ENCODE peak calls at places on chromosomes 13 and 19, in nine cellular contexts. One of them, this sample, is unnamed.

GRCh38 chr19:9863759-9864158 is 28.6 kb downstream of the PIN1 start:
- DNase-seq in pons: no peak
- DNase-seq in Karpas-422: no peak
- DNase-seq in fibroblast of mammary gland: no peak
- DNase-seq in osteoblast: no peak
- DNase-seq in activated B cell treated with CpG ODN at 0.5 μM for 24 hours: no peak
- DNase-seq in ELF-1: no peak
- DNase-seq in activated effector memory CD4-positive, alpha-beta T cell treated with anti-CD3 and anti-CD28 coated beads, Interleukin-2, amount 50 U/mL, for 16 hours: no peak
- DNase-seq in hypothalamus: no peak
- DNase-seq in this sample: no peak

GRCh38 chr19:1650627-1651009 is 1.8 kb downstream of the TCF3 start:
- DNase-seq in pons: no peak
- DNase-seq in Karpas-422: no peak
- DNase-seq in fibroblast of mammary gland: no peak
- DNase-seq in osteoblast: peak
- DNase-seq in activated B cell treated with CpG ODN at 0.5 μM for 24 hours: no peak
- DNase-seq in ELF-1: no peak
- DNase-seq in activated effector memory CD4-positive, alpha-beta T cell treated with anti-CD3 and anti-CD28 coated beads, Interleukin-2, amount 50 U/mL, for 16 hours: no peak
- DNase-seq in hypothalamus: no peak
- DNase-seq in this sample: no peak

GRCh38 chr13:59384154-59384553 is 779.6 kb downstream of the DIAPH3 start:
- DNase-seq in pons: no peak
- DNase-seq in Karpas-422: no peak
- DNase-seq in fibroblast of mammary gland: no peak
- DNase-seq in osteoblast: peak
- DNase-seq in activated B cell treated with CpG ODN at 0.5 μM for 24 hours: no peak
- DNase-seq in ELF-1: no peak
- DNase-seq in activated effector memory CD4-positive, alpha-beta T cell treated with anti-CD3 and anti-CD28 coated beads, Interleukin-2, amount 50 U/mL, for 16 hours: no peak
- DNase-seq in hypothalamus: no peak
- DNase-seq in this sample: no peak

GRCh38 chr19:40358773-40359172 is 10.3 kb downstream of the PLD3 start:
- DNase-seq in pons: peak
- DNase-seq in Karpas-422: peak
- DNase-seq in fibroblast of mammary gland: no peak
- DNase-seq in osteoblast: peak
- DNase-seq in activated B cell treated with CpG ODN at 0.5 μM for 24 hours: peak
- DNase-seq in ELF-1: no peak
- DNase-seq in activated effector memory CD4-positive, alpha-beta T cell treated with anti-CD3 and anti-CD28 coated beads, Interleukin-2, amount 50 U/mL, for 16 hours: no peak
- DNase-seq in hypothalamus: peak
- DNase-seq in this sample: no peak

GRCh38 chr19:4229179-4229931 is at the start of gene EBI3:
- DNase-seq in pons: no peak
- DNase-seq in Karpas-422: peak
- DNase-seq in fibroblast of mammary gland: peak
- DNase-seq in osteoblast: peak
- DNase-seq in activated B cell treated with CpG ODN at 0.5 μM for 24 hours: peak
- DNase-seq in ELF-1: peak
- DNase-seq in activated effector memory CD4-positive, alpha-beta T cell treated with anti-CD3 and anti-CD28 coated beads, Interleukin-2, amount 50 U/mL, for 16 hours: peak
- DNase-seq in hypothalamus: no peak
- DNase-seq in this sample: no peak

GRCh38 chr13:26457212-26457611 is 100.3 kb upstream of the WASF3 start:
- DNase-seq in pons: no peak
- DNase-seq in Karpas-422: no peak
- DNase-seq in fibroblast of mammary gland: no peak
- DNase-seq in osteoblast: no peak
- DNase-seq in activated B cell treated with CpG ODN at 0.5 μM for 24 hours: no peak
- DNase-seq in ELF-1: no peak
- DNase-seq in activated effector memory CD4-positive, alpha-beta T cell treated with anti-CD3 and anti-CD28 coated beads, Interleukin-2, amount 50 U/mL, for 16 hours: no peak
- DNase-seq in hypothalamus: no peak
- DNase-seq in this sample: no peak

GRCh38 chr13:91539458-91540156 is 141.2 kb downstream of the GPC5 start:
- DNase-seq in pons: no peak
- DNase-seq in Karpas-422: no peak
- DNase-seq in fibroblast of mammary gland: no peak
- DNase-seq in osteoblast: no peak
- DNase-seq in activated B cell treated with CpG ODN at 0.5 μM for 24 hours: no peak
- DNase-seq in ELF-1: no peak
- DNase-seq in activated effector memory CD4-positive, alpha-beta T cell treated with anti-CD3 and anti-CD28 coated beads, Interleukin-2, amount 50 U/mL, for 16 hours: no peak
- DNase-seq in hypothalamus: no peak
- DNase-seq in this sample: no peak

GRCh38 chr13:40388617-40389016 is 277.8 kb downstream of the FOXO1 start:
- DNase-seq in pons: no peak
- DNase-seq in Karpas-422: peak
- DNase-seq in fibroblast of mammary gland: no peak
- DNase-seq in osteoblast: no peak
- DNase-seq in activated B cell treated with CpG ODN at 0.5 μM for 24 hours: peak
- DNase-seq in ELF-1: no peak
- DNase-seq in activated effector memory CD4-positive, alpha-beta T cell treated with anti-CD3 and anti-CD28 coated beads, Interleukin-2, amount 50 U/mL, for 16 hours: peak
- DNase-seq in hypothalamus: no peak
- DNase-seq in this sample: no peak

GRCh38 chr19:11558881-11559828 is at the start of gene ELOF1:
- DNase-seq in pons: peak
- DNase-seq in Karpas-422: peak
- DNase-seq in fibroblast of mammary gland: peak
- DNase-seq in osteoblast: peak
- DNase-seq in activated B cell treated with CpG ODN at 0.5 μM for 24 hours: peak
- DNase-seq in ELF-1: peak
- DNase-seq in activated effector memory CD4-positive, alpha-beta T cell treated with anti-CD3 and anti-CD28 coated beads, Interleukin-2, amount 50 U/mL, for 16 hours: peak
- DNase-seq in hypothalamus: peak
- DNase-seq in this sample: peak

This sample was measured in gastrocnemius medialis.